ENCODE peak calls at places on chromosome 1, in four cellular contexts. X is IMR-90, S is ovary, J is fibroblast of lung. G is an unnamed sample.

GRCh38 chr1:163561570-163562295 is 240.0 kb downstream of the NUF2 start:
- DNase-seq in J (peak; percentile 38), X (no peak), S (no peak), G (no peak)

GRCh38 chr1:73176902-73177301 is 894.6 kb upstream of the NEGR1 start:
- DNase-seq in S (no peak), X (no peak), J (no peak), G (no peak)

GRCh38 chr1:20430355-20431290 is 55.4 kb downstream of the CAMK2N1 start:
- DNase-seq in S (no peak), J (peak; percentile 37), X (peak; percentile 18), G (no peak)

GRCh38 chr1:95888877-95889799 is 655.1 kb downstream of the RWDD3 start:
- DNase-seq in X (no peak), S (no peak), J (peak; percentile 3), G (no peak)

GRCh38 chr1:62012095-62012494 is 182.6 kb upstream of the L1TD1 start:
- DNase-seq in J (no peak), X (no peak), S (no peak), G (no peak)

GRCh38 chr1:41578712-41579335 is 94.3 kb upstream of the EDN2 start:
- DNase-seq in S (no peak), X (peak; percentile 30), J (peak; percentile 48), G (no peak)

GRCh38 chr1:210358511-210359148 is 29.9 kb downstream of the HHAT start:
- DNase-seq in J (no peak), X (no peak), S (no peak), G (no peak)

GRCh38 chr1:21702780-21703179 is 33.6 kb upstream of the RAP1GAP start:
- DNase-seq in J (no peak), S (no peak), X (no peak), G (no peak)

GRCh38 chr1:193111641-193112090 is 6.5 kb upstream of the GLRX2 start:
- DNase-seq in S (peak; percentile 61), J (peak; percentile 90), X (peak; percentile 87), G (no peak)

GRCh38 chr1:226665505-226666163 is 73.4 kb downstream of the ITPKB start:
- DNase-seq in S (no peak), J (no peak), X (no peak), G (no peak)

GRCh38 chr1:223702735-223703667 is 9.3 kb upstream of the CAPN2 start:
- DNase-seq in S (no peak), J (peak; percentile 45), X (peak; percentile 80), G (no peak)
- H3K4me1 ChIP-seq in S (peaks cover 22% of the 10 kb centered on the region), J (peaks cover 53% of the 10 kb centered on the region), X (peaks cover 44% of the 10 kb centered on the region), G (peaks cover 5% of the 10 kb centered on the region)

GRCh38 chr1:39134768-39135333 is 69.6 kb upstream of the MACF1 start:
- DNase-seq in J (no peak), X (no peak), S (no peak), G (no peak)
- H3K4me1 ChIP-seq in J (peaks cover 20% of the 10 kb centered on the region), X (peaks cover 31% of the 10 kb centered on the region), S (peaks cover 3% of the 10 kb centered on the region), G (no peaks in the 10 kb centered on the region)

GRCh38 chr1:30844631-30845030 is 63.9 kb downstream of the SDC3 start:
- DNase-seq in S (no peak), X (no peak), J (no peak), G (no peak)
- H3K4me1 ChIP-seq in S (no peaks in the 10 kb centered on the region), X (peaks cover 4% of the 10 kb centered on the region), J (no peaks in the 10 kb centered on the region), G (no peaks in the 10 kb centered on the region)

GRCh38 chr1:27772932-27773731 is at the start of gene STX12:
- DNase-seq in S (peak; percentile 98), X (peak; percentile 100), J (peak; percentile 100), G (peak; percentile 98)
- H3K4me1 ChIP-seq in S (peaks cover 3% of the 10 kb centered on the region), X (peaks cover 4% of the 10 kb centered on the region), J (no peaks in the 10 kb centered on the region), G (peaks cover 19% of the 10 kb centered on the region)

DNA sequence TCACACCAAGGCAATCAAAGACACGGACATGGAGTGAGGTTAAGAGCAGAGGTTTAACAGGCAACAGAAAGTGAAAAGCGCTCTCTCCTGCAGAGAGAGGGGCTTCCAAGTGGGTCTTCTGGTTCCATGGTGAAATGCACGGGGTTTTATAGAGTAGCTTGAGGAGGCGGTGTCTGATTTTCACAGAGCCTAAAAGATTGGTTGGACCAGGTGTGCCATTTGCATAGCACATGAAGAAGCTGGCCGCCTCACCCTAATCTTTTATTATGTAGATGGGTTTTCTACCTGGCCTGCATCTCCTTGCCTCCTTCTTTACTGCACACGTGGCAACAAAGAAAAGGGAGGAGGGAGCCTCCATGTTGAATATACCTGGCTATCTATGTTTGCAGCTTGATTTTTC is 197.3 kb downstream of the RYR2 start:
- DNase-seq in J (no peak), X (no peak), S (no peak), G (no peak)
- H3K4me1 ChIP-seq in J (no peaks in the 10 kb centered on the region), X (no peaks in the 10 kb centered on the region), S (no peaks in the 10 kb centered on the region), G (no peaks in the 10 kb centered on the region)

GRCh38 chr1:198669771-198670170 is 30.9 kb downstream of the PTPRC start:
- DNase-seq in S (no peak), X (no peak), J (no peak), G (no peak)
- H3K4me1 ChIP-seq in S (no peaks in the 10 kb centered on the region), X (peaks cover 10% of the 10 kb centered on the region), J (peaks cover 18% of the 10 kb centered on the region), G (peaks cover 94% of the 10 kb centered on the region)

GRCh38 chr1:153919879-153920852 is 2.6 kb downstream of the GATAD2B start:
- DNase-seq in X (peak; percentile 42), S (no peak), J (peak; percentile 64), G (peak; percentile 29)
- H3K4me1 ChIP-seq in X (peaks cover 11% of the 10 kb centered on the region), S (peaks cover 1% of the 10 kb centered on the region), J (peaks cover 18% of the 10 kb centered on the region), G (peaks cover 50% of the 10 kb centered on the region)

DNA sequence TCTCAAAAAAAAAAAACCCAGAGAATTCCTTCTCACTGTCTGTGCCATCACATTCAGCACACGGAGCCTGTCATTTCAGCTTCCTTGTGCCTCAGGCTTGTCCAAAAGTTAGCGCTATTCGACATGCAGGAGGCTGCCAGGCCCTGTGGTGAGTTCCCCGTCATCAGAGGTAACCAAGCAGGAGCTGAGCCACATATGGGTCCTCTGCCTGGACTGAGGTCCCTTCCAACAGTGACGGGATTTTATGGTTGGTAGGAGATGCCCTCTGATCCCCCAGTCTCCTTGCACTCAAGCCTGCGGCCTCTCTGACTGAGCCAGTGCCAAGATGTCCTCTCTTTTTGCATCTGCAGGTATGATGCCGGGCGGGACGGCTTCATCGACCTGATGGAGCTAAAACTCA is 12.7 kb upstream of the CTRC start:
- DNase-seq in S (no peak), J (no peak), X (no peak), G (no peak)
- H3K4me1 ChIP-seq in S (peaks cover 5% of the 10 kb centered on the region), J (peaks cover 3% of the 10 kb centered on the region), X (peaks cover 16% of the 10 kb centered on the region), G (no peaks in the 10 kb centered on the region)